ENCODE peak calls at places on chromosomes 6 and 20, in eight cellular contexts. Z is GDM1, W is iris pigment epithelial cell, X is activated gamma-delta T cell treated with Interleukin-2 at 50 U/mL for 16 hours, Q is cardiac muscle cell, F is hypothalamus, D is heart right ventricle, P is ascending aorta. C is an unnamed sample.

GRCh38 chr6:31495580-31495979 is 2.4 kb upstream of the MICB start:
- DNase-seq in Z (no peak), W (peak; percentile 70), X (no peak), Q (no peak), F (no peak), D (no peak), P (peak; percentile 59), C (no peak)

GRCh38 chr6:87945966-87946365 is 101.7 kb upstream of the SPACA1 start:
- DNase-seq in Z (no peak), W (no peak), X (no peak), Q (no peak), F (no peak), D (no peak), P (peak; percentile 69), C (no peak)

GRCh38 chr6:165767228-165767627 is 104.2 kb upstream of the PDE10A start:
- DNase-seq in Z (no peak), W (peak; percentile 46), X (no peak), Q (no peak), F (no peak), D (no peak), P (no peak), C (no peak)

GRCh38 chr6:36834576-36835293 is 4.5 kb downstream of the CPNE5 start:
- DNase-seq in Z (no peak), W (no peak), X (no peak), Q (peak; percentile 83), F (no peak), D (no peak), P (no peak), C (peak; percentile 60)

GRCh38 chr20:50285376-50286173 is 94.9 kb downstream of the CEBPB start:
- DNase-seq in Z (no peak), W (peak; percentile 72), X (no peak), Q (no peak), F (no peak), D (no peak), P (no peak), C (no peak)

GRCh38 chr6:142412241-142412640 is 110.4 kb downstream of the ADGRG6 start:
- DNase-seq in Z (no peak), W (no peak), X (no peak), Q (no peak), F (no peak), D (no peak), P (no peak), C (no peak)

GRCh38 chr20:45051497-45052060 is 49.3 kb downstream of the KCNS1 start:
- DNase-seq in Z (no peak), W (no peak), X (no peak), Q (no peak), F (no peak), D (no peak), P (no peak), C (no peak)

GRCh38 chr20:25389381-25389857 is 1.2 kb downstream of the ABHD12 start:
- DNase-seq in Z (no peak), W (peak; percentile 62), X (no peak), Q (peak; percentile 10), F (no peak), D (no peak), P (no peak), C (no peak)

GRCh38 chr20:6533828-6534388 is 233.6 kb upstream of the BMP2 start:
- DNase-seq in Z (no peak), W (peak; percentile 98), X (no peak), Q (no peak), F (no peak), D (no peak), P (no peak), C (peak; percentile 25)

GRCh38 chr6:150667977-150668716 is 68.5 kb downstream of the PLEKHG1 start:
- DNase-seq in Z (no peak), W (peak; percentile 88), X (no peak), Q (peak; percentile 93), F (peak; percentile 39), D (peak; percentile 83), P (peak; percentile 95), C (peak; percentile 91)

GRCh38 chr6:41441598-41442205 is 104.5 kb upstream of the FOXP4 start:
- DNase-seq in Z (no peak), W (no peak), X (no peak), Q (no peak), F (no peak), D (no peak), P (no peak), C (no peak)